ENCODE peak calls at places on chromosomes 7 and 10, in nine cellular contexts. E is epithelial cell of esophagus; A is CD4-positive, alpha-beta T cell; W is mesothelial cell of epicardium; Q is GM12865; C is GM20000; O is endothelial cell; D is pancreas; J is brain microvascular endothelial cell. I is an unnamed sample.

GRCh38 chr7:83359108-83359507 is 196.4 kb upstream of the PCLO start:
- DNase-seq in O (no peak), Q (no peak), E (no peak), J (no peak), A (no peak), W (no peak), D (no peak), C (no peak), I (no peak)

GRCh38 chr10:31650010-31650409 is 278.6 kb downstream of the ARHGAP12 start:
- DNase-seq in D (peak), C (no peak), Q (no peak), A (no peak), O (no peak), E (peak), W (peak), J (peak), I (no peak)

GRCh38 chr10:69630651-69631400 is 779 bp downstream of the FAM241B start:
- DNase-seq in A (no peak), D (no peak), O (no peak), C (no peak), J (no peak), W (peak), E (no peak), Q (no peak), I (no peak)

GRCh38 chr10:4068255-4069028 is 283.4 kb upstream of the KLF6 start:
- DNase-seq in O (no peak), Q (no peak), D (no peak), C (no peak), A (no peak), E (peak), W (no peak), J (no peak), I (no peak)

GRCh38 chr7:157299613-157300405 is 37.0 kb upstream of the DNAJB6 start:
- DNase-seq in Q (no peak), E (peak), O (no peak), J (no peak), C (no peak), A (peak), W (no peak), D (no peak), I (no peak)

GRCh38 chr10:120819366-120819765 is 31.8 kb upstream of the WDR11 start:
- DNase-seq in J (no peak), W (no peak), A (no peak), D (no peak), O (no peak), C (no peak), E (no peak), Q (no peak), I (no peak)

GRCh38 chr10:66586073-66586472 is 339.8 kb upstream of the LRRTM3 start:
- DNase-seq in J (peak), E (no peak), Q (no peak), A (no peak), W (no peak), D (peak), O (peak), C (no peak), I (no peak)

GRCh38 chr7:102268635-102269034 is 18.0 kb upstream of the SH2B2 start:
- DNase-seq in D (no peak), W (no peak), O (no peak), E (no peak), Q (no peak), C (no peak), A (no peak), J (no peak), I (no peak)

GRCh38 chr7:44385384-44386138 is 60.2 kb upstream of the CAMK2B start:
- DNase-seq in W (no peak), E (no peak), O (no peak), D (no peak), C (no peak), A (no peak), Q (no peak), J (no peak), I (no peak)

GRCh38 chr7:155951554-155952158 is 139.4 kb upstream of the SHH start:
- DNase-seq in W (no peak), O (peak), C (no peak), E (peak), Q (no peak), A (no peak), D (peak), J (peak), I (no peak)

GRCh38 chr10:103062854-103063642 is 130.0 kb downstream of the NT5C2 start:
- DNase-seq in A (no peak), Q (no peak), W (no peak), J (no peak), D (no peak), E (peak), C (no peak), O (no peak), I (no peak)

GRCh38 chr10:5738427-5738826 is 53.8 kb downstream of the TASOR2 start:
- DNase-seq in O (no peak), E (peak), C (no peak), Q (no peak), W (no peak), A (no peak), J (no peak), D (no peak), I (no peak)
- TF ChIP-seq CTCF in O (no peak), E (no peak), C (no peak), Q (no peak), W (no peak), A (no peak), J (no peak), D (no peak), I (no peak)

GRCh38 chr10:43170491-43170890 is 32.2 kb downstream of the CSGALNACT2 start:
- DNase-seq in D (no peak), O (no peak), Q (no peak), E (no peak), W (no peak), J (no peak), A (no peak), C (no peak), I (no peak)
- TF ChIP-seq CTCF in D (no peak), O (no peak), Q (no peak), E (no peak), W (no peak), J (peak), A (no peak), C (no peak), I (peak)

GRCh38 chr10:60423920-60424319 is 34.2 kb upstream of the ANK3 start:
- DNase-seq in W (no peak), D (no peak), Q (no peak), J (no peak), C (no peak), O (no peak), E (no peak), A (no peak), I (no peak)
- TF ChIP-seq CTCF in W (no peak), D (no peak), Q (no peak), J (no peak), C (no peak), O (no peak), E (no peak), A (no peak), I (no peak)

GRCh38 chr7:96016735-96017134 is 244.4 kb downstream of the DYNC1I1 start:
- DNase-seq in C (no peak), Q (no peak), A (no peak), O (no peak), D (no peak), E (no peak), W (no peak), J (no peak), I (no peak)

GRCh38 chr7:96017877-96018276 is 245.5 kb downstream of the DYNC1I1 start:
- DNase-seq in D (peak), C (no peak), J (no peak), A (no peak), E (no peak), Q (no peak), W (no peak), O (no peak), I (no peak)

GRCh38 chr7:96016056-96016455 is 243.7 kb downstream of the DYNC1I1 start:
- DNase-seq in J (no peak), D (no peak), W (no peak), A (no peak), C (no peak), Q (no peak), E (no peak), O (no peak), I (no peak)

GRCh38 chr7:96013836-96014235 is 241.5 kb downstream of the DYNC1I1 start:
- DNase-seq in D (no peak), J (no peak), Q (no peak), A (no peak), O (no peak), E (no peak), W (no peak), C (no peak), I (no peak)

GRCh38 chr7:96014617-96015016 is 242.3 kb downstream of the DYNC1I1 start:
- DNase-seq in O (no peak), A (no peak), E (peak), J (no peak), D (no peak), C (no peak), Q (no peak), W (no peak), I (no peak)
- TF ChIP-seq CTCF in O (no peak), A (no peak), E (no peak), J (no peak), D (no peak), C (no peak), Q (no peak), W (no peak), I (no peak)

GRCh38 chr10:87861566-87861952 is 1.8 kb downstream of the KLLN start:
- DNase-seq in C (peak), A (peak), E (peak), J (peak), W (no peak), D (peak), O (peak), Q (peak), I (no peak)
- TF ChIP-seq CTCF in C (peak), A (no peak), E (no peak), J (peak), W (no peak), D (no peak), O (no peak), Q (peak), I (no peak)

GRCh38 chr10:73218466-73219191 is 28.4 kb downstream of the DNAJC9 start:
- DNase-seq in J (peak), O (no peak), W (no peak), A (no peak), Q (peak), E (peak), C (peak), D (no peak), I (no peak)
- TF ChIP-seq CTCF in J (peak), O (peak), W (no peak), A (no peak), Q (peak), E (peak), C (peak), D (no peak), I (peak)

GRCh38 chr7:94297397-94297838 is 97.3 kb upstream of the COL1A2 start:
- DNase-seq in O (no peak), A (no peak), D (no peak), C (no peak), J (peak), W (no peak), Q (no peak), E (peak), I (no peak)

GRCh38 chr7:94294471-94295131 is 100.1 kb upstream of the COL1A2 start:
- DNase-seq in W (no peak), O (no peak), D (no peak), Q (no peak), C (no peak), A (no peak), E (no peak), J (no peak), I (no peak)

GRCh38 chr7:94296886-94297285 is 97.8 kb upstream of the COL1A2 start:
- DNase-seq in Q (no peak), A (no peak), W (no peak), J (no peak), D (no peak), E (no peak), C (no peak), O (no peak), I (no peak)

GRCh38 chr7:94298943-94299342 is 95.8 kb upstream of the COL1A2 start:
- DNase-seq in D (no peak), J (peak), O (no peak), E (peak), Q (no peak), C (no peak), W (no peak), A (no peak), I (no peak)

GRCh38 chr7:94295805-94296204 is 98.9 kb upstream of the COL1A2 start:
- DNase-seq in C (no peak), E (peak), A (no peak), W (no peak), O (no peak), Q (no peak), J (peak), D (no peak), I (no peak)
- TF ChIP-seq CTCF in C (no peak), E (peak), A (no peak), W (no peak), O (no peak), Q (no peak), J (peak), D (peak), I (peak)

DNA sequence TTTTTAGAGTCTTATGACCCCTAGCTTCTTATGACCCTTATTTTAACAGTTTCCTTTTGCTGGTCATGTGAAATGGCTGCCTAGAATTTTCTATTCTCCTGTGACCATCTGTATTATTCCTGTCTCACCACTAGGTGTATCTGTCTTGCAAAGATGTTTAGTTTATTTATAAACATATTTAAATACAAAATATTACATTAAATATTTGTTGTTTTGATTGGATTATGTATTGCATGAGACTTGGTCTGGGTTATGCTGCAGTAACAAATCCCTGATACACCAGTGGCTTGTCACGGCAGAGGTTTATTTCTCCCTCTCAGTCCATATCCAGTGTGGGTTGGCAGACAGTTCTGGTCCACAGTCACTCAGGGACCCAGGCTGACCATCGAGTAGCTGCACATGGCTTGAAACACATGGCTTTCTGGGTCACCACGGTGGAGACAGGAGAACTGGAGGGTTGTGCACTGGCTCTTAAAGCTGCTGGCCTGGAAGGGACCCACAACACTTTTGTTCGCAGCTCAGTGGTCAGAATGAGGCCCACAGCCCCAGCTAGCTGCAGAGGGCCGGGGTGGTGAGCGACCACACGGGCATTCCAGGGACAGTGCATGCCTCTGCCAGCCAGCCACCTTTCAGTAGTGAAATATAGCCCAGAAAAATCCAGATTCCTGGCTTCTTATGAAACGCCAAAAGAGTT is 7.4 kb downstream of the RASSF4 start:
- DNase-seq in W (no peak), D (no peak), C (no peak), E (no peak), A (no peak), J (no peak), O (no peak), Q (no peak), I (no peak)
- TF ChIP-seq CTCF in W (peak), D (no peak), C (no peak), E (peak), A (no peak), J (no peak), O (peak), Q (no peak), I (peak)

GRCh38 chr10:20888620-20889337 is 8.3 kb downstream of the NEBL start:
- DNase-seq in W (no peak), A (no peak), O (no peak), C (no peak), Q (no peak), J (no peak), D (no peak), E (no peak), I (no peak)
- TF ChIP-seq CTCF in W (no peak), A (no peak), O (no peak), C (no peak), Q (no peak), J (no peak), D (no peak), E (no peak), I (no peak)

DNA sequence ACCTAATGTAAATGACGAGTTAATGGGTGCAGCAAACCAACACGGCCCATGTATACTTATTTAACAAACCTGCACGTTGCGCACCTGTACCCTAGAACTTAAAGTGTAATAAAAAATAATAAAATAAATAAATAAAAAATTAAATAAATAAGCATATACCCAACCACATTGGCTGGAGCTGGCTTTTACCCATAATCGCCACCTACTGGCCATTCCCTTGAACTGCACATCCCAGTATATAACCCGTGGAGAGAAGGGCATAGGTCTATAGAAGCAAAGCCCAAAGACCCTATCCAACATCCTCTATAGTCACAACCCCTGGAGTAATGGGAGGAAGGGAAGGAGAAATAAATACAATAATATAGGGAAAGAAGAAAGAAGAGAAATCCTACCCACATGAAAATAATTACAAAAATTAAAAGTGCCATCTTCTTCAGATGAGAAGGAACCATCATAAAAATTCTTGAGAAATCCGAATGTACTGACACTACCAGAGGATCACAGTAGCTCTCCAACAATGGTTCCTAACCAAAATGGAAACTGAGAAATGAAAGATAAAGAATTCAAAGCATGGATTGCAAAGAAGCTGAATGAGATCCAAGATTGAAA is 65.6 kb downstream of the TWIST1 start:
- DNase-seq in D (no peak), W (no peak), A (peak), E (peak), C (peak), Q (peak), J (peak), O (peak), I (peak)
- TF ChIP-seq CTCF in D (peak), W (peak), A (peak), E (peak), C (peak), Q (peak), J (peak), O (peak), I (peak)

I was measured in neural crest cell.